ENCODE peak calls at places on chromosome 20, in nine cellular contexts. K is CD8-positive, alpha-beta T cell; P is MM.1S; Q is AG04449; V is foreskin fibroblast; W is keratinocyte; B is BE2C; N is brain microvascular endothelial cell; Z is GM12865. Y is an unnamed sample.

GRCh38 chr20:53829706-53830521 is 236.3 kb upstream of the ZNF217 start:
- DNase-seq in B (no peak), V (peak; percentile 62), Z (peak; percentile 73), W (no peak), K (no peak), N (peak; percentile 46), Q (no peak), P (peak; percentile 68), Y (no peak)

GRCh38 chr20:36717657-36718056 is 28.2 kb downstream of the NDRG3 start:
- DNase-seq in Q (no peak), W (no peak), Z (peak; percentile 17), V (peak; percentile 16), B (peak; percentile 32), P (no peak), K (no peak), N (no peak), Y (no peak)

GRCh38 chr20:33298391-33298790 is 15.4 kb downstream of the BPIFB1 start:
- DNase-seq in Q (no peak), W (no peak), P (no peak), K (no peak), V (no peak), Z (no peak), N (no peak), B (no peak), Y (no peak)

GRCh38 chr20:32893878-32894483 is 35.3 kb downstream of the EFCAB8 start:
- DNase-seq in P (no peak), Z (peak; percentile 25), K (no peak), V (peak; percentile 22), B (peak; percentile 66), N (peak; percentile 13), Q (no peak), W (no peak), Y (no peak)

GRCh38 chr20:301886-302848 is 4.8 kb downstream of the ZCCHC3 start:
- DNase-seq in N (no peak), B (no peak), Z (no peak), K (no peak), P (no peak), Q (no peak), V (no peak), W (no peak), Y (no peak)

GRCh38 chr20:641516-641913 is 11.5 kb downstream of the SRXN1 start:
- DNase-seq in K (no peak), Q (no peak), P (no peak), Z (no peak), V (no peak), W (no peak), B (peak; percentile 47), N (no peak), Y (no peak)

GRCh38 chr20:57672164-57672563 is 37.7 kb downstream of the PMEPA1 start:
- DNase-seq in Z (no peak), N (no peak), B (peak; percentile 52), Q (no peak), K (no peak), P (no peak), V (no peak), W (no peak), Y (no peak)

GRCh38 chr20:14919473-14920157 is 582.2 kb upstream of the FLRT3 start:
- DNase-seq in V (peak; percentile 81), W (no peak), P (no peak), Z (no peak), Q (no peak), B (peak; percentile 37), N (no peak), K (no peak), Y (no peak)

GRCh38 chr20:23245553-23246128 is 105.0 kb upstream of the NXT1 start:
- DNase-seq in K (no peak), N (no peak), Z (peak; percentile 78), B (no peak), P (no peak), W (no peak), V (peak; percentile 49), Q (no peak), Y (peak; percentile 30)

GRCh38 chr20:1205802-1206201 is 2.5 kb downstream of the C20orf202 start:
- DNase-seq in W (no peak), K (no peak), Q (no peak), Z (no peak), V (no peak), B (no peak), N (no peak), P (no peak), Y (no peak)

GRCh38 chr20:22566876-22567658 is 17.3 kb downstream of the FOXA2 start:
- DNase-seq in Q (no peak), V (no peak), P (no peak), N (no peak), K (no peak), B (no peak), Z (no peak), W (no peak), Y (no peak)

GRCh38 chr20:34294563-34294962 is 8.6 kb downstream of the AHCY start:
- DNase-seq in Z (no peak), P (no peak), V (no peak), W (no peak), K (no peak), N (no peak), Q (no peak), B (no peak), Y (no peak)

GRCh38 chr20:37276494-37277252 is 12.8 kb upstream of the MANBAL start:
- DNase-seq in N (peak; percentile 75), B (peak; percentile 24), K (peak; percentile 34), V (peak; percentile 94), Z (peak; percentile 81), P (peak; percentile 41), W (no peak), Q (no peak), Y (no peak)

GRCh38 chr20:43752051-43752360 is 25.2 kb upstream of the GTSF1L start:
- DNase-seq in P (no peak), N (no peak), V (no peak), K (no peak), W (no peak), Z (no peak), Q (no peak), B (no peak), Y (no peak)

GRCh38 chr20:43750774-43751166 is 24.0 kb upstream of the GTSF1L start:
- DNase-seq in W (no peak), K (no peak), B (no peak), P (no peak), Z (no peak), N (no peak), V (no peak), Q (no peak), Y (no peak)

GRCh38 chr20:43748274-43748673 is 21.5 kb upstream of the GTSF1L start:
- DNase-seq in N (no peak), Q (no peak), B (no peak), K (no peak), V (peak; percentile 56), P (no peak), W (no peak), Z (no peak), Y (no peak)

GRCh38 chr20:43751167-43752050 is 24.6 kb upstream of the GTSF1L start:
- DNase-seq in B (no peak), Z (peak; percentile 97), W (no peak), P (peak; percentile 97), N (peak; percentile 64), Q (no peak), K (no peak), V (peak; percentile 80), Y (peak; percentile 97)

GRCh38 chr20:43749734-43750294 is 23.0 kb upstream of the GTSF1L start:
- DNase-seq in K (peak; percentile 68), V (peak; percentile 84), N (peak; percentile 45), W (no peak), P (peak; percentile 73), B (peak; percentile 89), Z (peak; percentile 81), Q (no peak), Y (no peak)
- TF ChIP-seq CTCF in K (peak; percentile 99), V (peak; percentile 97), N (peak; percentile 86), W (peak; percentile 88), P (peak; percentile 98), B (peak; percentile 97), Z (peak; percentile 99), Q (peak; percentile 99), Y (peak; percentile 96)

GRCh38 chr20:38930242-38930569 is 4.0 kb downstream of the FAM83D start:
- DNase-seq in V (no peak), W (no peak), P (no peak), B (no peak), Z (no peak), Q (no peak), K (no peak), N (no peak), Y (no peak)
- H3K4me3 ChIP-seq in V (no peak overlapping the region), W (no peak overlapping the region), P (no peak overlapping the region), B (no peak overlapping the region), Z (no peak overlapping the region), Q (no peak overlapping the region), K (no peak overlapping the region), N (no peak overlapping the region), Y (no peak overlapping the region)

DNA sequence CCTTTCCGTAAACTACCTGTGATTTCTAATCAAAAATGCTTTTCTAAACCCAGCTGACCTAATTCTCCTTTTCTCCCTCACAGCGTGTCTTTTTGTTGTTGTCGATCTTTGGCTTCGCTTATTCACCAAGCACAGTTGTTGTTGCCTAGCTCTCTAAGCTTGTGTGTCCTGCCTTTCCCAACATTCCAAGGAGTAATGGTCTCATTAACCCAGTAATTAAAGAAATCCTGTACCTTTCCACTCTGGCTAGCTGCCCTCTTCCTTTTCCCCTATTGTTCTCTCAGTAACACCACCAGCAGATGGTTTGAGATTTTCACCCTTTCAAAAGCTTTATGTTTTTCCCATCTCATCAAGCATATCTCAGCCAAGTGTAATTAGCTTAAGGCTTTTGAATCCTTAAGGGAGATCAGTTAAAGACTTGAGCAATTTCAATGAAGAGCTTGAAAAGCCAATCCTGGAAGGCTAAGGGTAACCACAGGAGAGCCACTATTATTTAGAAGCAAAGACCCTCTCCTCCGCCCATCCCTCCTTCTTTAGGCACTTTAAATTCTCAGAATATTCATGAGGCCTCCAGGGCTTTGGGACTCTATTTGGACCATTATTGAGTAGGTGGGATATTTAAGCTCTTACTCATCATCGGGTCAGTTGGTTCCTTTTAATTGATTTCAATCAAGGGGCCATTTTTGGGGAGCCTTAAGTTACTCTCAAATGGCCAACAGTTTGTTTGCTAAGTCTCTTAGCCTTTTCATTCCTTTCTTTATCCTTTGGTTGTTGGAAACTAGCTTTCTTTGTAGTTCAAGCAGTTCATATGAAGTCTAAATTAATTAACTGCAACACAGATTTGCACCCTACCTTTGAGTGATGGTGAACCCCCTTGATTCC is 567.4 kb downstream of the KIF16B start:
- DNase-seq in K (no peak), N (no peak), Q (no peak), B (no peak), P (no peak), Z (no peak), W (no peak), V (no peak), Y (no peak)
- TF ChIP-seq CTCF in K (no peak), N (no peak), Q (no peak), B (no peak), P (no peak), Z (no peak), W (no peak), V (no peak), Y (no peak)

GRCh38 chr20:25644814-25645213 is 21.0 kb upstream of the NANP start:
- DNase-seq in W (no peak), P (no peak), Z (no peak), B (no peak), N (no peak), V (no peak), Q (no peak), K (no peak), Y (no peak)

DNA sequence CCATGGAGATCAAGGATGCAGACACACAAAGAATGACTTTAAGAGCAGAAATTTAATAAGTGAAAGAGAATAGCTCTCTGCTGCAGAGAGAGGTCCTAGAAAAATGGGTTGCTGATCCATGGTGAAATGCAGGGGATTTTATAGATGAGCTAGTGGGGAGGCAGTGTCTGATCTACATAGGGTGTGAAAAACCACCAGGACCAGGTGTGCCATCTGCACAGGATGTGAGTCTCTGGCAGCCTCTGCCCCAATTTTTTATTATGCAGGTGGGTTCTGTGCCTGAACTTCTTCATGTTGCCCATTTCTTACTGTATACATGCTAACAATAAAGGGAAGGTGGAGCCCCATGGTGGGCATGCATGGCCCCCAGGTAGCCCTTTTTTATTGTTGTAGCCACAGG is 19.9 kb upstream of the NANP start:
- DNase-seq in K (peak; percentile 23), B (no peak), W (no peak), P (peak; percentile 30), Q (no peak), Z (no peak), N (no peak), V (no peak), Y (no peak)
- H3K4me3 ChIP-seq in K (no peak overlapping the region), B (no peak overlapping the region), W (no peak overlapping the region), P (no peak overlapping the region), Q (no peak overlapping the region), Z (no peak overlapping the region), N (no peak overlapping the region), V (no peak overlapping the region), Y (no peak overlapping the region)